ENCODE peak calls at places on chromosomes 16 and 17, in five cellular contexts. One of them, this sample, is unnamed.

GRCh38 chr16:68470461-68471150 is 22.3 kb upstream of the SMPD3 start:
- DNase-seq in fibroblast of villous mesenchyme: no peak
- DNase-seq in T-helper 22 cell: no peak
- DNase-seq in naive thymus-derived CD4-positive, alpha-beta T cell: no peak
- DNase-seq in left cardiac atrium: no peak
- DNase-seq in this sample: no peak

GRCh38 chr17:44900894-44901293 is 1.6 kb upstream of the EFTUD2 start:
- DNase-seq in fibroblast of villous mesenchyme: peak
- DNase-seq in T-helper 22 cell: no peak
- DNase-seq in naive thymus-derived CD4-positive, alpha-beta T cell: no peak
- DNase-seq in left cardiac atrium: no peak
- DNase-seq in this sample: peak

GRCh38 chr17:48952904-48953303 is 8.3 kb upstream of the SNF8 start:
- DNase-seq in fibroblast of villous mesenchyme: no peak
- DNase-seq in T-helper 22 cell: no peak
- DNase-seq in naive thymus-derived CD4-positive, alpha-beta T cell: no peak
- DNase-seq in left cardiac atrium: no peak
- DNase-seq in this sample: no peak

GRCh38 chr17:4082136-4082924 is 60.5 kb downstream of the ZZEF1 start:
- DNase-seq in fibroblast of villous mesenchyme: no peak
- DNase-seq in T-helper 22 cell: no peak
- DNase-seq in naive thymus-derived CD4-positive, alpha-beta T cell: no peak
- DNase-seq in left cardiac atrium: no peak
- DNase-seq in this sample: no peak

GRCh38 chr16:82979406-82980111 is 352.8 kb downstream of the CDH13 start:
- DNase-seq in fibroblast of villous mesenchyme: no peak
- DNase-seq in T-helper 22 cell: no peak
- DNase-seq in naive thymus-derived CD4-positive, alpha-beta T cell: no peak
- DNase-seq in left cardiac atrium: no peak
- DNase-seq in this sample: peak

GRCh38 chr17:82156284-82156925 is 56.2 kb downstream of the CCDC57 start:
- DNase-seq in fibroblast of villous mesenchyme: no peak
- DNase-seq in T-helper 22 cell: no peak
- DNase-seq in naive thymus-derived CD4-positive, alpha-beta T cell: no peak
- DNase-seq in left cardiac atrium: no peak
- DNase-seq in this sample: no peak

GRCh38 chr16:9996191-9996590 is 186.0 kb downstream of the GRIN2A start:
- DNase-seq in fibroblast of villous mesenchyme: no peak
- DNase-seq in T-helper 22 cell: no peak
- DNase-seq in naive thymus-derived CD4-positive, alpha-beta T cell: no peak
- DNase-seq in left cardiac atrium: no peak
- DNase-seq in this sample: no peak

GRCh38 chr16:31700200-31700529 is 172.5 kb downstream of the AHSP start:
- DNase-seq in fibroblast of villous mesenchyme: no peak
- DNase-seq in T-helper 22 cell: no peak
- DNase-seq in naive thymus-derived CD4-positive, alpha-beta T cell: no peak
- DNase-seq in left cardiac atrium: no peak
- DNase-seq in this sample: no peak

GRCh38 chr16:20611350-20611902 is 35.3 kb upstream of the ACSM2B start:
- DNase-seq in fibroblast of villous mesenchyme: no peak
- DNase-seq in T-helper 22 cell: no peak
- DNase-seq in naive thymus-derived CD4-positive, alpha-beta T cell: no peak
- DNase-seq in left cardiac atrium: peak
- DNase-seq in this sample: no peak

GRCh38 chr17:2122641-2123302 is 67.9 kb downstream of the HIC1 start:
- DNase-seq in fibroblast of villous mesenchyme: peak
- DNase-seq in T-helper 22 cell: no peak
- DNase-seq in naive thymus-derived CD4-positive, alpha-beta T cell: no peak
- DNase-seq in left cardiac atrium: peak
- DNase-seq in this sample: peak

GRCh38 chr16:56199164-56199563 is 7.9 kb downstream of the GNAO1 start:
- DNase-seq in fibroblast of villous mesenchyme: no peak
- DNase-seq in T-helper 22 cell: no peak
- DNase-seq in naive thymus-derived CD4-positive, alpha-beta T cell: no peak
- DNase-seq in left cardiac atrium: no peak
- DNase-seq in this sample: no peak

GRCh38 chr17:36824678-36825091 is 112.6 kb upstream of the LHX1 start:
- DNase-seq in fibroblast of villous mesenchyme: peak
- DNase-seq in T-helper 22 cell: no peak
- DNase-seq in naive thymus-derived CD4-positive, alpha-beta T cell: no peak
- DNase-seq in left cardiac atrium: no peak
- DNase-seq in this sample: peak

GRCh38 chr16:57478396-57479024 is 7.8 kb downstream of the DOK4 start:
- DNase-seq in fibroblast of villous mesenchyme: no peak
- DNase-seq in T-helper 22 cell: no peak
- DNase-seq in naive thymus-derived CD4-positive, alpha-beta T cell: no peak
- DNase-seq in left cardiac atrium: no peak
- DNase-seq in this sample: no peak

GRCh38 chr16:57760357-57761160 is 25.0 kb downstream of the KATNB1 start:
- DNase-seq in fibroblast of villous mesenchyme: no peak
- DNase-seq in T-helper 22 cell: no peak
- DNase-seq in naive thymus-derived CD4-positive, alpha-beta T cell: no peak
- DNase-seq in left cardiac atrium: no peak
- DNase-seq in this sample: no peak

GRCh38 chr16:76204249-76204648 is 73.0 kb upstream of the CNTNAP4 start:
- DNase-seq in fibroblast of villous mesenchyme: no peak
- DNase-seq in T-helper 22 cell: no peak
- DNase-seq in naive thymus-derived CD4-positive, alpha-beta T cell: no peak
- DNase-seq in left cardiac atrium: no peak
- DNase-seq in this sample: no peak

GRCh38 chr16:31708348-31708747 is 165.3 kb upstream of the ZNF267 start:
- DNase-seq in fibroblast of villous mesenchyme: no peak
- DNase-seq in T-helper 22 cell: no peak
- DNase-seq in naive thymus-derived CD4-positive, alpha-beta T cell: no peak
- DNase-seq in left cardiac atrium: no peak
- DNase-seq in this sample: no peak

GRCh38 chr16:80265624-80266306 is 275.0 kb upstream of the DYNLRB2 start:
- DNase-seq in fibroblast of villous mesenchyme: peak
- DNase-seq in T-helper 22 cell: no peak
- DNase-seq in naive thymus-derived CD4-positive, alpha-beta T cell: no peak
- DNase-seq in left cardiac atrium: no peak
- DNase-seq in this sample: no peak

GRCh38 chr17:80855968-80856862 is 135.4 kb upstream of the CHMP6 start:
- DNase-seq in fibroblast of villous mesenchyme: peak
- DNase-seq in T-helper 22 cell: peak
- DNase-seq in naive thymus-derived CD4-positive, alpha-beta T cell: no peak
- DNase-seq in left cardiac atrium: no peak
- DNase-seq in this sample: peak

GRCh38 chr17:36849871-36850348 is 87.4 kb upstream of the LHX1 start:
- DNase-seq in fibroblast of villous mesenchyme: peak
- DNase-seq in T-helper 22 cell: no peak
- DNase-seq in naive thymus-derived CD4-positive, alpha-beta T cell: no peak
- DNase-seq in left cardiac atrium: no peak
- DNase-seq in this sample: peak

GRCh38 chr17:2745317-2746037 is 4.0 kb downstream of the CCDC92B start:
- DNase-seq in fibroblast of villous mesenchyme: no peak
- DNase-seq in T-helper 22 cell: no peak
- DNase-seq in naive thymus-derived CD4-positive, alpha-beta T cell: no peak
- DNase-seq in left cardiac atrium: no peak
- DNase-seq in this sample: no peak

GRCh38 chr16:87490091-87490798 is 2.6 kb downstream of the ZCCHC14 start:
- DNase-seq in fibroblast of villous mesenchyme: peak
- DNase-seq in T-helper 22 cell: no peak
- DNase-seq in naive thymus-derived CD4-positive, alpha-beta T cell: peak
- DNase-seq in left cardiac atrium: no peak
- DNase-seq in this sample: peak

GRCh38 chr17:49995055-49995738 is at the start of gene DLX3:
- DNase-seq in fibroblast of villous mesenchyme: peak
- DNase-seq in T-helper 22 cell: no peak
- DNase-seq in naive thymus-derived CD4-positive, alpha-beta T cell: no peak
- DNase-seq in left cardiac atrium: peak
- DNase-seq in this sample: peak

GRCh38 chr17:82640046-82640445 is 8.2 kb downstream of the WDR45B start:
- DNase-seq in fibroblast of villous mesenchyme: no peak
- DNase-seq in T-helper 22 cell: no peak
- DNase-seq in naive thymus-derived CD4-positive, alpha-beta T cell: no peak
- DNase-seq in left cardiac atrium: no peak
- DNase-seq in this sample: no peak

GRCh38 chr17:77491921-77492445 is 351.2 kb downstream of the SEC14L1 start:
- DNase-seq in fibroblast of villous mesenchyme: no peak
- DNase-seq in T-helper 22 cell: peak
- DNase-seq in naive thymus-derived CD4-positive, alpha-beta T cell: no peak
- DNase-seq in left cardiac atrium: no peak
- DNase-seq in this sample: no peak

GRCh38 chr17:58630883-58631522 is 60.8 kb downstream of the TEX14 start:
- DNase-seq in fibroblast of villous mesenchyme: no peak
- DNase-seq in T-helper 22 cell: no peak
- DNase-seq in naive thymus-derived CD4-positive, alpha-beta T cell: no peak
- DNase-seq in left cardiac atrium: no peak
- DNase-seq in this sample: no peak

GRCh38 chr16:70577256-70577698 is 53.7 kb downstream of the SF3B3 start:
- DNase-seq in fibroblast of villous mesenchyme: peak
- DNase-seq in T-helper 22 cell: no peak
- DNase-seq in naive thymus-derived CD4-positive, alpha-beta T cell: no peak
- DNase-seq in left cardiac atrium: no peak
- DNase-seq in this sample: peak

GRCh38 chr17:19371259-19372003 is 6.9 kb upstream of the MAPK7 start:
- DNase-seq in fibroblast of villous mesenchyme: no peak
- DNase-seq in T-helper 22 cell: no peak
- DNase-seq in naive thymus-derived CD4-positive, alpha-beta T cell: no peak
- DNase-seq in left cardiac atrium: no peak
- DNase-seq in this sample: no peak

GRCh38 chr17:1649844-1650409 is at the start of gene RILP:
- DNase-seq in fibroblast of villous mesenchyme: peak
- DNase-seq in T-helper 22 cell: no peak
- DNase-seq in naive thymus-derived CD4-positive, alpha-beta T cell: no peak
- DNase-seq in left cardiac atrium: peak
- DNase-seq in this sample: peak

GRCh38 chr16:71426069-71426879 is 15.6 kb downstream of the TLE7 start:
- DNase-seq in fibroblast of villous mesenchyme: peak
- DNase-seq in T-helper 22 cell: peak
- DNase-seq in naive thymus-derived CD4-positive, alpha-beta T cell: no peak
- DNase-seq in left cardiac atrium: no peak
- DNase-seq in this sample: peak

GRCh38 chr17:45021607-45022287 is 29.7 kb downstream of the DCAKD start:
- DNase-seq in fibroblast of villous mesenchyme: peak
- DNase-seq in T-helper 22 cell: peak
- DNase-seq in naive thymus-derived CD4-positive, alpha-beta T cell: peak
- DNase-seq in left cardiac atrium: peak
- DNase-seq in this sample: peak

GRCh38 chr16:78551487-78552085 is 452.1 kb downstream of the WWOX start:
- DNase-seq in fibroblast of villous mesenchyme: no peak
- DNase-seq in T-helper 22 cell: no peak
- DNase-seq in naive thymus-derived CD4-positive, alpha-beta T cell: no peak
- DNase-seq in left cardiac atrium: no peak
- DNase-seq in this sample: no peak

GRCh38 chr16:63625141-63625540 is 1496.7 kb downstream of the CDH11 start:
- DNase-seq in fibroblast of villous mesenchyme: no peak
- DNase-seq in T-helper 22 cell: no peak
- DNase-seq in naive thymus-derived CD4-positive, alpha-beta T cell: no peak
- DNase-seq in left cardiac atrium: no peak
- DNase-seq in this sample: peak

GRCh38 chr17:52242268-52242667 is 83.8 kb upstream of the CA10 start:
- DNase-seq in fibroblast of villous mesenchyme: no peak
- DNase-seq in T-helper 22 cell: no peak
- DNase-seq in naive thymus-derived CD4-positive, alpha-beta T cell: no peak
- DNase-seq in left cardiac atrium: no peak
- DNase-seq in this sample: no peak

GRCh38 chr17:78595135-78595810 is 18.1 kb upstream of the DNAH17 start:
- DNase-seq in fibroblast of villous mesenchyme: no peak
- DNase-seq in T-helper 22 cell: no peak
- DNase-seq in naive thymus-derived CD4-positive, alpha-beta T cell: no peak
- DNase-seq in left cardiac atrium: no peak
- DNase-seq in this sample: no peak

GRCh38 chr16:57377080-57377841 is 5.0 kb downstream of the CX3CL1 start:
- DNase-seq in fibroblast of villous mesenchyme: peak
- DNase-seq in T-helper 22 cell: no peak
- DNase-seq in naive thymus-derived CD4-positive, alpha-beta T cell: no peak
- DNase-seq in left cardiac atrium: no peak
- DNase-seq in this sample: no peak

GRCh38 chr17:40448213-40448638 is 5.0 kb downstream of the IGFBP4 start:
- DNase-seq in fibroblast of villous mesenchyme: no peak
- DNase-seq in T-helper 22 cell: no peak
- DNase-seq in naive thymus-derived CD4-positive, alpha-beta T cell: no peak
- DNase-seq in left cardiac atrium: peak
- DNase-seq in this sample: peak

GRCh38 chr16:57720142-57720575 is 15.4 kb upstream of the KATNB1 start:
- DNase-seq in fibroblast of villous mesenchyme: peak
- DNase-seq in T-helper 22 cell: no peak
- DNase-seq in naive thymus-derived CD4-positive, alpha-beta T cell: peak
- DNase-seq in left cardiac atrium: peak
- DNase-seq in this sample: peak

GRCh38 chr17:76672270-76672851 is 28.8 kb upstream of the ST6GALNAC1 start:
- DNase-seq in fibroblast of villous mesenchyme: no peak
- DNase-seq in T-helper 22 cell: no peak
- DNase-seq in naive thymus-derived CD4-positive, alpha-beta T cell: no peak
- DNase-seq in left cardiac atrium: no peak
- DNase-seq in this sample: no peak

This sample was measured in fibroblast of pulmonary artery.